ENCODE peak calls at places on chromosomes 2 and 18, in six cellular contexts. D is astrocyte, A is neural progenitor cell, T is HCT116, M is fibroblast of lung, J is MM.1S. Y is an unnamed sample.
A peak's percentile ranks its signal among the peaks of the same experiment; 100 is the strongest.

GRCh38 chr18:31950620-31951019 is 7.7 kb upstream of the TRAPPC8 start:
- DNase-seq in D (no peak), A (no peak), T (no peak), M (no peak), J (no peak), Y (no peak)

GRCh38 chr2:134348239-134348638 is 94.4 kb downstream of the MGAT5 start:
- DNase-seq in D (peak; percentile 67), A (no peak), T (no peak), M (peak; percentile 73), J (no peak), Y (no peak)

GRCh38 chr2:81087646-81088045 is 783.1 kb upstream of the LRRTM1 start:
- DNase-seq in D (no peak), A (no peak), T (no peak), M (no peak), J (no peak), Y (no peak)

GRCh38 chr2:71990122-71990521 is 157.5 kb downstream of the CYP26B1 start:
- DNase-seq in D (no peak), A (no peak), T (no peak), M (no peak), J (no peak), Y (no peak)

GRCh38 chr2:238913931-238914647 is 66.2 kb downstream of the TWIST2 start:
- DNase-seq in D (no peak), A (no peak), T (no peak), M (no peak), J (no peak), Y (no peak)

GRCh38 chr2:144703852-144704324 is 184.0 kb upstream of the ZEB2 start:
- DNase-seq in D (peak; percentile 69), A (no peak), T (peak; percentile 3), M (peak; percentile 73), J (no peak), Y (peak; percentile 78)

GRCh38 chr2:105497094-105497493 is 98.2 kb upstream of the FHL2 start:
- DNase-seq in D (peak; percentile 21), A (no peak), T (no peak), M (peak; percentile 39), J (no peak), Y (no peak)

GRCh38 chr2:38806001-38806400 is 28.0 kb downstream of the GEMIN6 start:
- DNase-seq in D (no peak), A (no peak), T (no peak), M (no peak), J (no peak), Y (no peak)

GRCh38 chr2:74602553-74603281 is 45.4 kb downstream of the M1AP start:
- DNase-seq in D (peak; percentile 85), A (no peak), T (no peak), M (peak; percentile 85), J (no peak), Y (no peak)

GRCh38 chr2:42128731-42129486 is 40.2 kb upstream of the EML4 start:
- DNase-seq in D (peak; percentile 90), A (no peak), T (no peak), M (peak; percentile 91), J (peak; percentile 80), Y (no peak)

GRCh38 chr2:9318461-9319337 is 104.6 kb downstream of the ITGB1BP1 start:
- DNase-seq in D (no peak), A (no peak), T (no peak), M (no peak), J (no peak), Y (no peak)

GRCh38 chr2:241061275-241061674 is 40.8 kb downstream of the MTERF4 start:
- DNase-seq in D (no peak), A (no peak), T (no peak), M (no peak), J (no peak), Y (no peak)

GRCh38 chr2:85037622-85038021 is 66.7 kb downstream of the KCMF1 start:
- DNase-seq in D (no peak), A (no peak), T (no peak), M (no peak), J (no peak), Y (no peak)

GRCh38 chr18:21141678-21142422 is 30.2 kb upstream of the ROCK1 start:
- DNase-seq in D (no peak), A (no peak), T (no peak), M (no peak), J (no peak), Y (no peak)

GRCh38 chr2:230541934-230542380 is 126.0 kb downstream of the SP100 start:
- DNase-seq in D (peak; percentile 17), A (no peak), T (no peak), M (peak; percentile 32), J (no peak), Y (no peak)

GRCh38 chr2:216023055-216023648 is 9.8 kb upstream of the MREG start:
- DNase-seq in D (peak; percentile 10), A (peak; percentile 55), T (peak; percentile 42), M (peak; percentile 40), J (peak; percentile 64), Y (peak; percentile 64)

GRCh38 chr2:60550984-60551240 is 2.5 kb downstream of the BCL11A start:
- DNase-seq in D (no peak), A (no peak), T (no peak), M (no peak), J (no peak), Y (no peak)
- TF ChIP-seq EZH2 in D (no peak), A (no peak), T (no peak), M (no peak), J (no peak), Y (no peak)

GRCh38 chr2:31049264-31049663 is 89.0 kb downstream of the GALNT14 start:
- DNase-seq in D (no peak), A (no peak), T (no peak), M (no peak), J (no peak), Y (no peak)
- TF ChIP-seq CTCF in D (no peak), A (no peak), T (no peak), M (no peak), J (no peak), Y (no peak)

GRCh38 chr2:16939771-16940170 is 274.1 kb upstream of the CYRIA start:
- DNase-seq in D (no peak), A (no peak), T (no peak), M (no peak), J (no peak), Y (no peak)
- TF ChIP-seq EZH2 in D (no peak), A (no peak), T (no peak), M (no peak), J (no peak), Y (no peak)

DNA sequence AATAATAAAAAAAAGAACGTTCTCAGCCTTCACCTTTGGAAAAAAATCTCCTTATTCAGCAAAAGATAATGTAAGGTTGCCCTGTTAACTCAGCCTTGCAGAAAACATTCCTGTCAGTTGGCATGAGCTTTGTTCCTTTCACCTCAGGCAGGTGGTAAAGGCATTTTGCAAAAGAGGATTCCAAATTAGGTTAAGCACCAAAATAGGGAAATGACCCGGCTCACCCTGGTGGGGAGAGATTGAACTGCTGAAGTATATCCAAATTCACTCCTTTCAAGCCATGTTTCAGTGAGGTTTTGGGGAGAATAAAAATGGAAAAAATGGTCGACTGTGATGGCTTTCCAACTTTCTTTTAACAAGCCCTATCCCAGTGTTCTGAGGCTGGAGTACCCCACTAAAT is 1988.8 kb upstream of the PIK3C3 start:
- DNase-seq in D (no peak), A (peak; percentile 17), T (no peak), M (no peak), J (no peak), Y (no peak)
- TF ChIP-seq CTCF in D (peak; percentile 18), A (peak; percentile 56), T (no peak), M (no peak), J (peak; percentile 45), Y (peak; percentile 14)

DNA sequence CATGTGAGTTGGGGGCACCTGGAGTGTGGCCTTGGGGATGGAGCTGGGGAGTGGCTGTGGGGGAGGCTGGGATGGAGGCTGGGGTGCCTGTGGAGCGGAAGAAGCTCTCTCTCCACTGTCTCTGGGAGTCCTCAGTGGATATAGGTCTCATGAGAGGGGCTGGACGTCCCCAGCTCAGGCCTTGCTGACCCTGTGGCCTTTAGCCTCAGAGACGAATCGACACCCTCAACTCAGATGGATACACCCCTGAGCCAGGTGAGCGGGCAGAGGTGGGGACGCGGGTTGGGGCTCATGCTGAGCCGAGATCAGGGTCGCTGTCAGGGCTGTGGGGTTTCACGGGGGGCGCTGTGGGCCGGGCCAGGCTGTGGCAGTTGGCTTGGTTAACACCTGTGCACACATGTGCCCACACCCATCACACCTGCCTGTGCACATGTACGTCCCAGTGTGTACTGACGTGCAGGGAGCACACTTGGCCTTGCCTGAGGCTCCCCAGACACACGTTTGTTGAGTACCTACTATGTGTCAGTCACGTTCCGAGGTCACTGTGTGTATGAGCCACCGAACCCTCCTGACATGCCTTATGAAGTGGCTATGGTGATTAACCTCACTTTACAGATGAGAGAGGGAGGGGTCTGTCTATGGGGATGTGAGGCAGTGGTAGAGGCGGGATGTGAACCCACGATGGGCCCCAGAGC is 20.1 kb downstream of the ZAP70 start:
- DNase-seq in D (no peak), A (no peak), T (no peak), M (no peak), J (no peak), Y (no peak)
- TF ChIP-seq EZH2 in D (no peak), A (no peak), T (no peak), M (no peak), J (no peak), Y (no peak)

GRCh38 chr2:76194376-76194775 is 483.7 kb upstream of the GCFC2 start:
- DNase-seq in D (no peak), A (no peak), T (no peak), M (no peak), J (no peak), Y (no peak)

GRCh38 chr2:76188334-76188733 is 477.6 kb upstream of the GCFC2 start:
- DNase-seq in D (no peak), A (no peak), T (no peak), M (no peak), J (no peak), Y (no peak)

GRCh38 chr2:76197842-76198448 is 487.2 kb upstream of the GCFC2 start:
- DNase-seq in D (peak; percentile 23), A (peak; percentile 80), T (peak; percentile 19), M (peak; percentile 37), J (peak; percentile 72), Y (peak; percentile 62)

GRCh38 chr2:76197428-76197827 is 486.7 kb upstream of the GCFC2 start:
- DNase-seq in D (no peak), A (peak; percentile 4), T (no peak), M (no peak), J (no peak), Y (no peak)

GRCh38 chr2:76193098-76193497 is 482.4 kb upstream of the GCFC2 start:
- DNase-seq in D (no peak), A (no peak), T (no peak), M (no peak), J (no peak), Y (no peak)
- TF ChIP-seq CTCF in D (no peak), A (no peak), T (no peak), M (no peak), J (no peak), Y (no peak)

GRCh38 chr2:44930274-44930826 is 11.2 kb upstream of the SIX3 start:
- DNase-seq in D (no peak), A (peak; percentile 68), T (no peak), M (no peak), J (no peak), Y (no peak)
- TF ChIP-seq EZH2 in D (peak; percentile 50), A (peak; percentile 78), T (no peak), M (peak; percentile 35), J (no peak), Y (no peak)